ENCODE peak calls at places on chromosomes 5 and 9, in nine cellular contexts. G is ACHN; Q is pancreas; I is kidney glomerular epithelial cell; P is activated T-cell treated with anti-CD3 and anti-CD28 coated beads, Interleukin-2, amount 50 U/mL, for 72 hours; U is foreskin fibroblast; E is pulmonary artery endothelial cell; B is fibroblast of the aortic adventitia; O is activated naive CD4-positive, alpha-beta T cell treated with anti-CD3 and anti-CD28 coated beads for 36 hours. D is an unnamed sample.

GRCh38 chr9:81825831-81826540 is 102.2 kb upstream of the SPATA31D4 start:
- DNase-seq in G (peak), Q (no peak), I (peak), P (no peak), U (no peak), E (no peak), B (no peak), O (no peak), D (no peak)

GRCh38 chr5:134249469-134250379 is 23.9 kb upstream of the PPP2CA start:
- DNase-seq in G (no peak), Q (no peak), I (no peak), P (no peak), U (peak), E (no peak), B (peak), O (no peak), D (peak)

GRCh38 chr5:108432024-108432423 is 50.1 kb upstream of the FBXL17 start:
- DNase-seq in G (no peak), Q (no peak), I (no peak), P (no peak), U (peak), E (no peak), B (no peak), O (no peak), D (no peak)

GRCh38 chr5:21613971-21614488 is 1239.1 kb downstream of the CDH12 start:
- DNase-seq in G (no peak), Q (no peak), I (no peak), P (no peak), U (no peak), E (no peak), B (no peak), O (no peak), D (no peak)

GRCh38 chr5:143828710-143829109 is 16.7 kb downstream of the HMHB1 start:
- DNase-seq in G (no peak), Q (no peak), I (no peak), P (no peak), U (no peak), E (no peak), B (no peak), O (peak), D (no peak)

GRCh38 chr5:68252678-68253520 is 37.3 kb downstream of the PIK3R1 start:
- DNase-seq in G (peak), Q (peak), I (peak), P (peak), U (peak), E (no peak), B (peak), O (peak), D (no peak)

GRCh38 chr5:132305420-132305819 is 11.2 kb downstream of the SLC22A4 start:
- DNase-seq in G (no peak), Q (no peak), I (no peak), P (no peak), U (no peak), E (no peak), B (no peak), O (no peak), D (no peak)

GRCh38 chr5:23014251-23014650 is 161.1 kb upstream of the CDH12 start:
- DNase-seq in G (no peak), Q (no peak), I (no peak), P (no peak), U (no peak), E (no peak), B (no peak), O (no peak), D (no peak)

GRCh38 chr9:121861501-121862180 is 210.2 kb downstream of the DAB2IP start:
- DNase-seq in G (peak), Q (no peak), I (no peak), P (no peak), U (no peak), E (no peak), B (no peak), O (no peak), D (peak)

GRCh38 chr9:114121445-114122151 is 22.5 kb upstream of the KIF12 start:
- DNase-seq in G (no peak), Q (no peak), I (no peak), P (no peak), U (no peak), E (no peak), B (no peak), O (no peak), D (no peak)

GRCh38 chr9:68981825-68982224 is 32.1 kb downstream of the PRKACG start:
- DNase-seq in G (no peak), Q (no peak), I (peak), P (no peak), U (no peak), E (no peak), B (no peak), O (no peak), D (no peak)

GRCh38 chr9:36584626-36585460 is 12.1 kb downstream of the MELK start:
- DNase-seq in G (peak), Q (no peak), I (peak), P (no peak), U (peak), E (no peak), B (peak), O (no peak), D (no peak)